ENCODE peak calls at places on chromosomes 16 and 17, in eight cellular contexts. One of them, this sample, is unnamed.
A peak's percentile ranks its signal among the peaks of the same experiment; 100 is the strongest.

GRCh38 chr16:80375973-80376372 is 164.8 kb upstream of the DYNLRB2 start:
- DNase-seq in CD4-positive, alpha-beta memory T cell: no peak
- DNase-seq in lower lobe of right lung: no peak
- DNase-seq in psoas muscle: no peak
- DNase-seq in heart right ventricle: no peak
- DNase-seq in PC-9: no peak
- DNase-seq in heart left ventricle: no peak
- DNase-seq in IMR-90: no peak
- DNase-seq in this sample: no peak

GRCh38 chr17:48818361-48818841 is 1.4 kb upstream of the TTLL6 start:
- DNase-seq in heart left ventricle: no peak
- DNase-seq in heart right ventricle: no peak
- DNase-seq in PC-9: no peak
- DNase-seq in lower lobe of right lung: no peak
- DNase-seq in psoas muscle: no peak
- DNase-seq in CD4-positive, alpha-beta memory T cell: no peak
- DNase-seq in IMR-90: no peak
- DNase-seq in this sample: no peak

GRCh38 chr17:70187383-70187782 is 18.1 kb downstream of the KCNJ2 start:
- DNase-seq in lower lobe of right lung: no peak
- DNase-seq in psoas muscle: no peak
- DNase-seq in PC-9: no peak
- DNase-seq in heart right ventricle: no peak
- DNase-seq in CD4-positive, alpha-beta memory T cell: no peak
- DNase-seq in IMR-90: peak; percentile 67
- DNase-seq in heart left ventricle: no peak
- DNase-seq in this sample: no peak

GRCh38 chr16:27426423-27427408 is 24.7 kb downstream of the IL21R start:
- DNase-seq in CD4-positive, alpha-beta memory T cell: peak; percentile 53
- DNase-seq in IMR-90: peak; percentile 96
- DNase-seq in lower lobe of right lung: no peak
- DNase-seq in heart right ventricle: peak; percentile 8
- DNase-seq in heart left ventricle: no peak
- DNase-seq in psoas muscle: no peak
- DNase-seq in PC-9: peak; percentile 55
- DNase-seq in this sample: no peak

GRCh38 chr16:80738521-80738920 is 65.9 kb downstream of the CDYL2 start:
- DNase-seq in heart right ventricle: no peak
- DNase-seq in psoas muscle: no peak
- DNase-seq in PC-9: no peak
- DNase-seq in heart left ventricle: no peak
- DNase-seq in CD4-positive, alpha-beta memory T cell: no peak
- DNase-seq in IMR-90: no peak
- DNase-seq in lower lobe of right lung: no peak
- DNase-seq in this sample: no peak

GRCh38 chr17:21286066-21286770 is 1.7 kb downstream of the MAP2K3 start:
- DNase-seq in CD4-positive, alpha-beta memory T cell: no peak
- DNase-seq in IMR-90: peak; percentile 99
- DNase-seq in heart left ventricle: peak; percentile 96
- DNase-seq in lower lobe of right lung: peak; percentile 95
- DNase-seq in heart right ventricle: peak; percentile 92
- DNase-seq in psoas muscle: peak; percentile 95
- DNase-seq in PC-9: peak; percentile 93
- DNase-seq in this sample: peak; percentile 89

GRCh38 chr16:68951991-68952877 is 108.9 kb downstream of the TANGO6 start:
- DNase-seq in heart left ventricle: no peak
- DNase-seq in CD4-positive, alpha-beta memory T cell: no peak
- DNase-seq in IMR-90: peak; percentile 24
- DNase-seq in psoas muscle: no peak
- DNase-seq in lower lobe of right lung: no peak
- DNase-seq in heart right ventricle: no peak
- DNase-seq in PC-9: no peak
- DNase-seq in this sample: no peak

GRCh38 chr16:16150117-16150877 is 73.0 kb downstream of the ABCC6 start:
- DNase-seq in heart left ventricle: peak; percentile 59
- DNase-seq in IMR-90: peak; percentile 76
- DNase-seq in PC-9: no peak
- DNase-seq in CD4-positive, alpha-beta memory T cell: no peak
- DNase-seq in heart right ventricle: peak; percentile 75
- DNase-seq in psoas muscle: peak; percentile 70
- DNase-seq in lower lobe of right lung: no peak
- DNase-seq in this sample: peak; percentile 25

GRCh38 chr16:27098366-27099050 is 31.8 kb downstream of the C16orf82 start:
- DNase-seq in PC-9: no peak
- DNase-seq in heart right ventricle: no peak
- DNase-seq in heart left ventricle: no peak
- DNase-seq in IMR-90: no peak
- DNase-seq in CD4-positive, alpha-beta memory T cell: no peak
- DNase-seq in psoas muscle: no peak
- DNase-seq in lower lobe of right lung: no peak
- DNase-seq in this sample: peak; percentile 15

GRCh38 chr17:20300399-20301037 is 166.8 kb downstream of the LGALS9B start:
- DNase-seq in CD4-positive, alpha-beta memory T cell: no peak
- DNase-seq in lower lobe of right lung: no peak
- DNase-seq in heart right ventricle: no peak
- DNase-seq in IMR-90: peak; percentile 95
- DNase-seq in psoas muscle: no peak
- DNase-seq in heart left ventricle: no peak
- DNase-seq in PC-9: no peak
- DNase-seq in this sample: no peak

GRCh38 chr17:79454826-79455225 is 156.0 kb downstream of the RBFOX3 start:
- DNase-seq in CD4-positive, alpha-beta memory T cell: no peak
- DNase-seq in heart left ventricle: no peak
- DNase-seq in psoas muscle: no peak
- DNase-seq in heart right ventricle: no peak
- DNase-seq in lower lobe of right lung: no peak
- DNase-seq in PC-9: no peak
- DNase-seq in IMR-90: no peak
- DNase-seq in this sample: no peak

GRCh38 chr16:83992624-83993023 is 24.6 kb downstream of the NECAB2 start:
- DNase-seq in lower lobe of right lung: no peak
- DNase-seq in PC-9: no peak
- DNase-seq in CD4-positive, alpha-beta memory T cell: no peak
- DNase-seq in heart left ventricle: no peak
- DNase-seq in psoas muscle: no peak
- DNase-seq in heart right ventricle: peak; percentile 70
- DNase-seq in IMR-90: peak; percentile 71
- DNase-seq in this sample: peak; percentile 51

GRCh38 chr17:41734949-41735313 is 488 bp upstream of the HAP1 start:
- DNase-seq in lower lobe of right lung: no peak
- DNase-seq in PC-9: no peak
- DNase-seq in heart right ventricle: no peak
- DNase-seq in CD4-positive, alpha-beta memory T cell: no peak
- DNase-seq in heart left ventricle: no peak
- DNase-seq in psoas muscle: no peak
- DNase-seq in IMR-90: peak; percentile 6
- DNase-seq in this sample: no peak

GRCh38 chr17:59342681-59343127 is 11.2 kb downstream of the YPEL2 start:
- DNase-seq in CD4-positive, alpha-beta memory T cell: no peak
- DNase-seq in IMR-90: no peak
- DNase-seq in lower lobe of right lung: no peak
- DNase-seq in heart left ventricle: no peak
- DNase-seq in heart right ventricle: no peak
- DNase-seq in psoas muscle: no peak
- DNase-seq in PC-9: no peak
- DNase-seq in this sample: no peak

GRCh38 chr17:18984273-18985114 is 20.1 kb downstream of the FAM83G start:
- DNase-seq in psoas muscle: no peak
- DNase-seq in heart right ventricle: no peak
- DNase-seq in lower lobe of right lung: no peak
- DNase-seq in heart left ventricle: no peak
- DNase-seq in IMR-90: no peak
- DNase-seq in PC-9: no peak
- DNase-seq in CD4-positive, alpha-beta memory T cell: no peak
- DNase-seq in this sample: no peak

GRCh38 chr16:55364811-55365210 is 40.8 kb downstream of the IRX6 start:
- DNase-seq in IMR-90: no peak
- DNase-seq in CD4-positive, alpha-beta memory T cell: no peak
- DNase-seq in heart left ventricle: no peak
- DNase-seq in lower lobe of right lung: no peak
- DNase-seq in heart right ventricle: no peak
- DNase-seq in PC-9: no peak
- DNase-seq in psoas muscle: no peak
- DNase-seq in this sample: no peak

GRCh38 chr17:82149401-82150099 is 51.5 kb upstream of the FASN start:
- DNase-seq in CD4-positive, alpha-beta memory T cell: no peak
- DNase-seq in heart left ventricle: no peak
- DNase-seq in lower lobe of right lung: no peak
- DNase-seq in heart right ventricle: no peak
- DNase-seq in PC-9: no peak
- DNase-seq in IMR-90: no peak
- DNase-seq in psoas muscle: no peak
- DNase-seq in this sample: no peak

GRCh38 chr17:40461036-40461721 is 17.9 kb downstream of the IGFBP4 start:
- DNase-seq in psoas muscle: no peak
- DNase-seq in CD4-positive, alpha-beta memory T cell: no peak
- DNase-seq in heart left ventricle: no peak
- DNase-seq in heart right ventricle: no peak
- DNase-seq in lower lobe of right lung: no peak
- DNase-seq in PC-9: no peak
- DNase-seq in IMR-90: no peak
- DNase-seq in this sample: no peak

GRCh38 chr17:1078831-1079561 is 82.1 kb downstream of the TIMM22 start:
- DNase-seq in heart left ventricle: peak; percentile 81
- DNase-seq in lower lobe of right lung: peak; percentile 48
- DNase-seq in CD4-positive, alpha-beta memory T cell: no peak
- DNase-seq in psoas muscle: peak; percentile 51
- DNase-seq in heart right ventricle: peak; percentile 62
- DNase-seq in IMR-90: no peak
- DNase-seq in PC-9: no peak
- DNase-seq in this sample: no peak

GRCh38 chr16:56617212-56618085 is 8.1 kb upstream of the MT1E start:
- DNase-seq in PC-9: no peak
- DNase-seq in heart left ventricle: peak; percentile 93
- DNase-seq in CD4-positive, alpha-beta memory T cell: peak; percentile 46
- DNase-seq in IMR-90: peak; percentile 57
- DNase-seq in lower lobe of right lung: peak; percentile 81
- DNase-seq in psoas muscle: peak; percentile 91
- DNase-seq in heart right ventricle: peak; percentile 83
- DNase-seq in this sample: peak; percentile 65

GRCh38 chr17:64706224-64707076 is 44.3 kb upstream of the SMURF2 start:
- DNase-seq in heart left ventricle: no peak
- DNase-seq in CD4-positive, alpha-beta memory T cell: no peak
- DNase-seq in IMR-90: no peak
- DNase-seq in lower lobe of right lung: no peak
- DNase-seq in heart right ventricle: no peak
- DNase-seq in psoas muscle: no peak
- DNase-seq in PC-9: peak; percentile 37
- DNase-seq in this sample: no peak

GRCh38 chr16:71515026-71515425 is 11.2 kb upstream of the CHST4 start:
- DNase-seq in psoas muscle: no peak
- DNase-seq in PC-9: peak; percentile 41
- DNase-seq in heart left ventricle: no peak
- DNase-seq in IMR-90: no peak
- DNase-seq in CD4-positive, alpha-beta memory T cell: no peak
- DNase-seq in lower lobe of right lung: no peak
- DNase-seq in heart right ventricle: no peak
- DNase-seq in this sample: no peak

GRCh38 chr17:16269658-16270057 is 52.6 kb downstream of the PIGL start:
- DNase-seq in heart right ventricle: no peak
- DNase-seq in PC-9: no peak
- DNase-seq in IMR-90: peak; percentile 87
- DNase-seq in heart left ventricle: no peak
- DNase-seq in psoas muscle: no peak
- DNase-seq in lower lobe of right lung: no peak
- DNase-seq in CD4-positive, alpha-beta memory T cell: no peak
- DNase-seq in this sample: no peak

GRCh38 chr17:39763046-39763800 is 25.5 kb downstream of the GRB7 start:
- DNase-seq in lower lobe of right lung: no peak
- DNase-seq in heart left ventricle: no peak
- DNase-seq in PC-9: no peak
- DNase-seq in psoas muscle: no peak
- DNase-seq in CD4-positive, alpha-beta memory T cell: no peak
- DNase-seq in heart right ventricle: no peak
- DNase-seq in IMR-90: peak; percentile 35
- DNase-seq in this sample: no peak

DNA sequence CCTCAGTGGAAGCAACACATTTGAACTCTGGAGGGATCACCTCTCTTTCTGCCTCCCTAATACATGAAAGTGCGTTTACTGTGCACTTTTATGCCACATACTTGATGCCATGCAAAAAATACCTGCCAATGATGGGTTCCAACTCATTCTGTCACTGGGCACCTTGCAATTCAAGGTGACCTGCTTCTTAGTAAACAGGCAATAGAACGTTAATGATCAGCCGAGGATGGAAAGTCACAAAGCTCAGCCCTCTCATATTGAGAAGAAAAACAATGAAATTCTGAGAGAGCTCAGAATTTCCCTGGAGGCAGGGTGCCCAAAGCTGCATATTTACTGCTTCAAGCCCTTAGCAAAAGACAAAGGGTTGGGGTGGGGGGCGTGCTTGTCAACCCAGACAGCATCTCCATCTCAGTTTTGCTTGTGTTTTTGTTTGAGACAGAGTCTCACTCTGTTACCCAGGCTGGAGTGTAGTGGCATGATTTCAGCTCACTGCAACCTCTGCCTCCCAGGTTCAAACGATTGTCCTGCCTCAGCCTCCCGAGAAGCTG is 23.2 kb downstream of the LITAF start:
- DNase-seq in lower lobe of right lung: no peak
- DNase-seq in PC-9: no peak
- DNase-seq in heart right ventricle: no peak
- DNase-seq in IMR-90: no peak
- DNase-seq in psoas muscle: peak; percentile 3
- DNase-seq in heart left ventricle: no peak
- DNase-seq in CD4-positive, alpha-beta memory T cell: no peak
- DNase-seq in this sample: no peak
- H3K4me1 ChIP-seq in lower lobe of right lung: peaks cover 49% of the 10 kb centered on the region
- H3K4me1 ChIP-seq in PC-9: no peaks in the 10 kb centered on the region
- H3K4me1 ChIP-seq in heart right ventricle: no peaks in the 10 kb centered on the region
- H3K4me1 ChIP-seq in IMR-90: peaks cover 14% of the 10 kb centered on the region
- H3K4me1 ChIP-seq in psoas muscle: peaks cover 7% of the 10 kb centered on the region
- H3K4me1 ChIP-seq in heart left ventricle: no peaks in the 10 kb centered on the region
- H3K4me1 ChIP-seq in CD4-positive, alpha-beta memory T cell: peaks cover 66% of the 10 kb centered on the region
- H3K4me1 ChIP-seq in this sample: peaks cover 10% of the 10 kb centered on the region

GRCh38 chr17:73261617-73261951 is at the start of gene CPSF4L:
- DNase-seq in IMR-90: no peak
- DNase-seq in heart right ventricle: no peak
- DNase-seq in psoas muscle: peak; percentile 17
- DNase-seq in lower lobe of right lung: no peak
- DNase-seq in PC-9: no peak
- DNase-seq in heart left ventricle: no peak
- DNase-seq in CD4-positive, alpha-beta memory T cell: no peak
- DNase-seq in this sample: no peak
- H3K4me1 ChIP-seq in IMR-90: no peaks in the 10 kb centered on the region
- H3K4me1 ChIP-seq in heart right ventricle: no peaks in the 10 kb centered on the region
- H3K4me1 ChIP-seq in psoas muscle: no peaks in the 10 kb centered on the region
- H3K4me1 ChIP-seq in lower lobe of right lung: no peaks in the 10 kb centered on the region
- H3K4me1 ChIP-seq in PC-9: no peaks in the 10 kb centered on the region
- H3K4me1 ChIP-seq in heart left ventricle: no peaks in the 10 kb centered on the region
- H3K4me1 ChIP-seq in CD4-positive, alpha-beta memory T cell: no peaks in the 10 kb centered on the region
- H3K4me1 ChIP-seq in this sample: no peaks in the 10 kb centered on the region

GRCh38 chr17:45073414-45074070 is 12.4 kb downstream of the NMT1 start:
- DNase-seq in heart left ventricle: no peak
- DNase-seq in CD4-positive, alpha-beta memory T cell: no peak
- DNase-seq in PC-9: no peak
- DNase-seq in heart right ventricle: no peak
- DNase-seq in psoas muscle: no peak
- DNase-seq in lower lobe of right lung: no peak
- DNase-seq in IMR-90: peak; percentile 97
- DNase-seq in this sample: no peak
- H3K4me1 ChIP-seq in heart left ventricle: no peaks in the 10 kb centered on the region
- H3K4me1 ChIP-seq in CD4-positive, alpha-beta memory T cell: no peaks in the 10 kb centered on the region
- H3K4me1 ChIP-seq in PC-9: peaks cover 4% of the 10 kb centered on the region
- H3K4me1 ChIP-seq in heart right ventricle: peaks cover 24% of the 10 kb centered on the region
- H3K4me1 ChIP-seq in psoas muscle: peaks cover 31% of the 10 kb centered on the region
- H3K4me1 ChIP-seq in lower lobe of right lung: peaks cover 30% of the 10 kb centered on the region
- H3K4me1 ChIP-seq in IMR-90: peaks cover 14% of the 10 kb centered on the region
- H3K4me1 ChIP-seq in this sample: no peaks in the 10 kb centered on the region

GRCh38 chr16:85463672-85464071 is 149.4 kb upstream of the GSE1 start:
- DNase-seq in psoas muscle: no peak
- DNase-seq in CD4-positive, alpha-beta memory T cell: no peak
- DNase-seq in heart right ventricle: no peak
- DNase-seq in lower lobe of right lung: no peak
- DNase-seq in heart left ventricle: no peak
- DNase-seq in PC-9: no peak
- DNase-seq in IMR-90: no peak
- DNase-seq in this sample: no peak
- H3K4me1 ChIP-seq in psoas muscle: peaks cover 58% of the 10 kb centered on the region
- H3K4me1 ChIP-seq in CD4-positive, alpha-beta memory T cell: peaks cover 12% of the 10 kb centered on the region
- H3K4me1 ChIP-seq in heart right ventricle: peaks cover 53% of the 10 kb centered on the region
- H3K4me1 ChIP-seq in lower lobe of right lung: peaks cover 48% of the 10 kb centered on the region
- H3K4me1 ChIP-seq in heart left ventricle: peaks cover 40% of the 10 kb centered on the region
- H3K4me1 ChIP-seq in PC-9: peaks cover 16% of the 10 kb centered on the region
- H3K4me1 ChIP-seq in IMR-90: peaks cover 33% of the 10 kb centered on the region
- H3K4me1 ChIP-seq in this sample: peaks cover 18% of the 10 kb centered on the region

This sample was measured in breast epithelium.